ENCODE peak calls at places on chromosome 12, in five cellular contexts. One of them, this sample, is unnamed.

GRCh38 chr12:63276537-63277365 is 125.8 kb upstream of the AVPR1A start:
- DNase-seq in CD8-positive, alpha-beta memory T cell: no peak
- DNase-seq in fibroblast of villous mesenchyme: peak
- DNase-seq in foreskin fibroblast: peak
- DNase-seq in body of pancreas: peak
- DNase-seq in this sample: peak

GRCh38 chr12:92421701-92422100 is 276.1 kb upstream of the BTG1 start:
- DNase-seq in CD8-positive, alpha-beta memory T cell: no peak
- DNase-seq in body of pancreas: no peak
- DNase-seq in foreskin fibroblast: peak
- DNase-seq in fibroblast of villous mesenchyme: peak
- DNase-seq in this sample: no peak

GRCh38 chr12:82673698-82674097 is 13.0 kb upstream of the TMTC2 start:
- DNase-seq in foreskin fibroblast: no peak
- DNase-seq in body of pancreas: no peak
- DNase-seq in fibroblast of villous mesenchyme: no peak
- DNase-seq in CD8-positive, alpha-beta memory T cell: no peak
- DNase-seq in this sample: no peak

GRCh38 chr12:56763753-56764657 is 881 bp downstream of the HSD17B6 start:
- DNase-seq in fibroblast of villous mesenchyme: peak
- DNase-seq in CD8-positive, alpha-beta memory T cell: no peak
- DNase-seq in foreskin fibroblast: peak
- DNase-seq in body of pancreas: no peak
- DNase-seq in this sample: peak

GRCh38 chr12:118371354-118372282 is 1.1 kb downstream of the TAOK3 start:
- DNase-seq in foreskin fibroblast: peak
- DNase-seq in fibroblast of villous mesenchyme: no peak
- DNase-seq in body of pancreas: peak
- DNase-seq in CD8-positive, alpha-beta memory T cell: peak
- DNase-seq in this sample: peak

GRCh38 chr12:89481218-89481914 is 43.2 kb downstream of the GALNT4 start:
- DNase-seq in foreskin fibroblast: no peak
- DNase-seq in CD8-positive, alpha-beta memory T cell: no peak
- DNase-seq in fibroblast of villous mesenchyme: peak
- DNase-seq in body of pancreas: no peak
- DNase-seq in this sample: no peak

GRCh38 chr12:68510394-68510793 is 100.3 kb upstream of the RAP1B start:
- DNase-seq in body of pancreas: no peak
- DNase-seq in fibroblast of villous mesenchyme: no peak
- DNase-seq in CD8-positive, alpha-beta memory T cell: no peak
- DNase-seq in foreskin fibroblast: peak
- DNase-seq in this sample: no peak

GRCh38 chr12:20212658-20213387 is 155.5 kb upstream of the PDE3A start:
- DNase-seq in CD8-positive, alpha-beta memory T cell: no peak
- DNase-seq in body of pancreas: peak
- DNase-seq in foreskin fibroblast: peak
- DNase-seq in fibroblast of villous mesenchyme: peak
- DNase-seq in this sample: peak

GRCh38 chr12:38983117-38983571 is 77.8 kb upstream of the CPNE8 start:
- DNase-seq in fibroblast of villous mesenchyme: no peak
- DNase-seq in CD8-positive, alpha-beta memory T cell: no peak
- DNase-seq in body of pancreas: no peak
- DNase-seq in foreskin fibroblast: no peak
- DNase-seq in this sample: no peak

GRCh38 chr12:125193798-125194562 is 128.7 kb downstream of the AACS start:
- DNase-seq in fibroblast of villous mesenchyme: no peak
- DNase-seq in CD8-positive, alpha-beta memory T cell: no peak
- DNase-seq in foreskin fibroblast: peak
- DNase-seq in body of pancreas: no peak
- DNase-seq in this sample: no peak

GRCh38 chr12:26971963-26972362 is 33.7 kb downstream of the FGFR1OP2 start:
- DNase-seq in fibroblast of villous mesenchyme: no peak
- DNase-seq in CD8-positive, alpha-beta memory T cell: peak
- DNase-seq in foreskin fibroblast: no peak
- DNase-seq in body of pancreas: no peak
- DNase-seq in this sample: no peak

GRCh38 chr12:67222302-67222701 is 46.9 kb upstream of the CAND1 start:
- DNase-seq in fibroblast of villous mesenchyme: peak
- DNase-seq in foreskin fibroblast: peak
- DNase-seq in CD8-positive, alpha-beta memory T cell: no peak
- DNase-seq in body of pancreas: peak
- DNase-seq in this sample: peak

GRCh38 chr12:52132754-52133161 is 53.3 kb downstream of the SMIM41 start:
- DNase-seq in body of pancreas: no peak
- DNase-seq in fibroblast of villous mesenchyme: no peak
- DNase-seq in CD8-positive, alpha-beta memory T cell: no peak
- DNase-seq in foreskin fibroblast: peak
- DNase-seq in this sample: no peak

GRCh38 chr12:41188841-41189394 is 798 bp downstream of the PDZRN4 start:
- DNase-seq in fibroblast of villous mesenchyme: no peak
- DNase-seq in body of pancreas: no peak
- DNase-seq in foreskin fibroblast: no peak
- DNase-seq in CD8-positive, alpha-beta memory T cell: no peak
- DNase-seq in this sample: no peak

GRCh38 chr12:77724367-77724957 is 106.2 kb upstream of the NAV3 start:
- DNase-seq in CD8-positive, alpha-beta memory T cell: no peak
- DNase-seq in fibroblast of villous mesenchyme: peak
- DNase-seq in foreskin fibroblast: peak
- DNase-seq in body of pancreas: peak
- DNase-seq in this sample: peak

GRCh38 chr12:52551466-52551865 is 1.5 kb downstream of the KRT71 start:
- DNase-seq in foreskin fibroblast: no peak
- DNase-seq in CD8-positive, alpha-beta memory T cell: no peak
- DNase-seq in fibroblast of villous mesenchyme: peak
- DNase-seq in body of pancreas: no peak
- DNase-seq in this sample: no peak

GRCh38 chr12:52436000-52436827 is 2.0 kb upstream of the KRT75 start:
- DNase-seq in body of pancreas: peak
- DNase-seq in CD8-positive, alpha-beta memory T cell: no peak
- DNase-seq in foreskin fibroblast: no peak
- DNase-seq in fibroblast of villous mesenchyme: no peak
- DNase-seq in this sample: no peak

GRCh38 chr12:98352835-98353234 is 162.6 kb upstream of the TMPO start:
- DNase-seq in CD8-positive, alpha-beta memory T cell: no peak
- DNase-seq in foreskin fibroblast: no peak
- DNase-seq in body of pancreas: no peak
- DNase-seq in fibroblast of villous mesenchyme: no peak
- DNase-seq in this sample: peak

GRCh38 chr12:87082756-87083155 is 826.6 kb upstream of the MGAT4C start:
- DNase-seq in body of pancreas: no peak
- DNase-seq in foreskin fibroblast: peak
- DNase-seq in fibroblast of villous mesenchyme: no peak
- DNase-seq in CD8-positive, alpha-beta memory T cell: no peak
- DNase-seq in this sample: no peak

GRCh38 chr12:8544295-8544694 is 3.6 kb upstream of the CLEC4E start:
- DNase-seq in foreskin fibroblast: peak
- DNase-seq in fibroblast of villous mesenchyme: peak
- DNase-seq in CD8-positive, alpha-beta memory T cell: peak
- DNase-seq in body of pancreas: peak
- DNase-seq in this sample: peak

GRCh38 chr12:77535734-77536133 is 295.0 kb upstream of the NAV3 start:
- DNase-seq in CD8-positive, alpha-beta memory T cell: no peak
- DNase-seq in fibroblast of villous mesenchyme: no peak
- DNase-seq in foreskin fibroblast: no peak
- DNase-seq in body of pancreas: no peak
- DNase-seq in this sample: no peak

GRCh38 chr12:98983647-98984046 is 338.6 kb downstream of the APAF1 start:
- DNase-seq in fibroblast of villous mesenchyme: peak
- DNase-seq in CD8-positive, alpha-beta memory T cell: no peak
- DNase-seq in foreskin fibroblast: no peak
- DNase-seq in body of pancreas: no peak
- DNase-seq in this sample: no peak

GRCh38 chr12:47247418-47247817 is 167.7 kb upstream of the AMIGO2 start:
- DNase-seq in body of pancreas: peak
- DNase-seq in foreskin fibroblast: no peak
- DNase-seq in CD8-positive, alpha-beta memory T cell: no peak
- DNase-seq in fibroblast of villous mesenchyme: no peak
- DNase-seq in this sample: no peak

GRCh38 chr12:28114488-28114887 is 75.8 kb upstream of the CCDC91 start:
- DNase-seq in CD8-positive, alpha-beta memory T cell: no peak
- DNase-seq in foreskin fibroblast: peak
- DNase-seq in fibroblast of villous mesenchyme: no peak
- DNase-seq in body of pancreas: no peak
- DNase-seq in this sample: peak

GRCh38 chr12:460301-461230 is 827 bp downstream of the B4GALNT3 start:
- DNase-seq in foreskin fibroblast: peak
- DNase-seq in fibroblast of villous mesenchyme: no peak
- DNase-seq in CD8-positive, alpha-beta memory T cell: peak
- DNase-seq in body of pancreas: peak
- DNase-seq in this sample: peak

GRCh38 chr12:6536894-6537579 is 2.7 kb downstream of the GAPDH start:
- DNase-seq in foreskin fibroblast: peak
- DNase-seq in CD8-positive, alpha-beta memory T cell: no peak
- DNase-seq in body of pancreas: no peak
- DNase-seq in fibroblast of villous mesenchyme: no peak
- DNase-seq in this sample: peak

GRCh38 chr12:53100466-53101151 is 2.7 kb upstream of the SOAT2 start:
- DNase-seq in body of pancreas: no peak
- DNase-seq in foreskin fibroblast: no peak
- DNase-seq in fibroblast of villous mesenchyme: no peak
- DNase-seq in CD8-positive, alpha-beta memory T cell: no peak
- DNase-seq in this sample: no peak

GRCh38 chr12:89325495-89325894 is 26.8 kb downstream of the DUSP6 start:
- DNase-seq in foreskin fibroblast: no peak
- DNase-seq in CD8-positive, alpha-beta memory T cell: no peak
- DNase-seq in fibroblast of villous mesenchyme: no peak
- DNase-seq in body of pancreas: no peak
- DNase-seq in this sample: no peak

GRCh38 chr12:124816295-124816854 is 47.3 kb downstream of the SCARB1 start:
- DNase-seq in fibroblast of villous mesenchyme: no peak
- DNase-seq in foreskin fibroblast: no peak
- DNase-seq in body of pancreas: no peak
- DNase-seq in CD8-positive, alpha-beta memory T cell: no peak
- DNase-seq in this sample: no peak

GRCh38 chr12:116150001-116150400 is 127.5 kb downstream of the MED13L start:
- DNase-seq in foreskin fibroblast: peak
- DNase-seq in fibroblast of villous mesenchyme: no peak
- DNase-seq in CD8-positive, alpha-beta memory T cell: no peak
- DNase-seq in body of pancreas: no peak
- DNase-seq in this sample: peak

GRCh38 chr12:104384141-104384880 is 72.4 kb upstream of the CHST11 start:
- DNase-seq in CD8-positive, alpha-beta memory T cell: no peak
- DNase-seq in body of pancreas: no peak
- DNase-seq in foreskin fibroblast: no peak
- DNase-seq in fibroblast of villous mesenchyme: no peak
- DNase-seq in this sample: no peak

GRCh38 chr12:113185180-113186032 is at the start of the genes DDX54 and RITA1:
- DNase-seq in foreskin fibroblast: peak
- DNase-seq in body of pancreas: peak
- DNase-seq in CD8-positive, alpha-beta memory T cell: peak
- DNase-seq in fibroblast of villous mesenchyme: peak
- DNase-seq in this sample: peak

GRCh38 chr12:57583008-57583831 is 7.8 kb upstream of the PIP4K2C start:
- DNase-seq in body of pancreas: peak
- DNase-seq in foreskin fibroblast: peak
- DNase-seq in CD8-positive, alpha-beta memory T cell: peak
- DNase-seq in fibroblast of villous mesenchyme: peak
- DNase-seq in this sample: peak

GRCh38 chr12:108638141-108638823 is 4.6 kb upstream of the SELPLG start:
- DNase-seq in CD8-positive, alpha-beta memory T cell: no peak
- DNase-seq in foreskin fibroblast: peak
- DNase-seq in body of pancreas: peak
- DNase-seq in fibroblast of villous mesenchyme: no peak
- DNase-seq in this sample: no peak

GRCh38 chr12:22037952-22038351 is 8.1 kb upstream of the CMAS start:
- DNase-seq in CD8-positive, alpha-beta memory T cell: no peak
- DNase-seq in fibroblast of villous mesenchyme: no peak
- DNase-seq in body of pancreas: no peak
- DNase-seq in foreskin fibroblast: no peak
- DNase-seq in this sample: peak